ENCODE peak calls at places on chromosomes 4 and X, in nine cellular contexts. One of them, this sample, is unnamed.

GRCh38 chr4:110510955-110511544 is 35.1 kb downstream of the ENPEP start:
- DNase-seq in Calu3: no peak
- DNase-seq in nucleus accumbens: no peak
- DNase-seq in fibroblast of the aortic adventitia: peak
- DNase-seq in T-helper 2 cell: no peak
- DNase-seq in left kidney: peak
- DNase-seq in ACHN: peak
- DNase-seq in fibroblast of pulmonary artery: peak
- DNase-seq in mesenchymal stem cell: peak
- DNase-seq in this sample: peak

GRCh38 chr4:163395055-163395454 is 51.4 kb downstream of the NPY5R start:
- DNase-seq in fibroblast of the aortic adventitia: peak
- DNase-seq in fibroblast of pulmonary artery: peak
- DNase-seq in mesenchymal stem cell: peak
- DNase-seq in left kidney: no peak
- DNase-seq in ACHN: peak
- DNase-seq in Calu3: no peak
- DNase-seq in T-helper 2 cell: no peak
- DNase-seq in nucleus accumbens: no peak
- DNase-seq in this sample: no peak

GRCh38 chrX:23901805-23902204 is 5.9 kb downstream of the APOO start:
- DNase-seq in nucleus accumbens: peak
- DNase-seq in left kidney: peak
- DNase-seq in Calu3: peak
- DNase-seq in ACHN: peak
- DNase-seq in mesenchymal stem cell: peak
- DNase-seq in T-helper 2 cell: no peak
- DNase-seq in fibroblast of pulmonary artery: peak
- DNase-seq in fibroblast of the aortic adventitia: peak
- DNase-seq in this sample: peak

GRCh38 chr4:155392486-155393184 is 15.9 kb upstream of the MAP9 start:
- DNase-seq in T-helper 2 cell: no peak
- DNase-seq in left kidney: no peak
- DNase-seq in ACHN: peak
- DNase-seq in mesenchymal stem cell: peak
- DNase-seq in nucleus accumbens: no peak
- DNase-seq in fibroblast of the aortic adventitia: peak
- DNase-seq in Calu3: peak
- DNase-seq in fibroblast of pulmonary artery: peak
- DNase-seq in this sample: no peak

GRCh38 chr4:4334798-4335520 is 44.9 kb downstream of the ZBTB49 start:
- DNase-seq in fibroblast of the aortic adventitia: peak
- DNase-seq in T-helper 2 cell: peak
- DNase-seq in Calu3: peak
- DNase-seq in ACHN: peak
- DNase-seq in mesenchymal stem cell: peak
- DNase-seq in left kidney: peak
- DNase-seq in fibroblast of pulmonary artery: peak
- DNase-seq in nucleus accumbens: peak
- DNase-seq in this sample: peak

GRCh38 chr4:26238782-26239647 is 81.8 kb upstream of the RBPJ start:
- DNase-seq in ACHN: no peak
- DNase-seq in nucleus accumbens: peak
- DNase-seq in Calu3: no peak
- DNase-seq in fibroblast of pulmonary artery: peak
- DNase-seq in mesenchymal stem cell: peak
- DNase-seq in T-helper 2 cell: no peak
- DNase-seq in fibroblast of the aortic adventitia: peak
- DNase-seq in left kidney: peak
- DNase-seq in this sample: peak

GRCh38 chrX:150127216-150127615 is 188.9 kb upstream of the EOLA2 start:
- DNase-seq in nucleus accumbens: no peak
- DNase-seq in fibroblast of pulmonary artery: no peak
- DNase-seq in fibroblast of the aortic adventitia: no peak
- DNase-seq in left kidney: no peak
- DNase-seq in Calu3: no peak
- DNase-seq in mesenchymal stem cell: no peak
- DNase-seq in ACHN: no peak
- DNase-seq in T-helper 2 cell: no peak
- DNase-seq in this sample: no peak

GRCh38 chr4:54513231-54513630 is 144.5 kb upstream of the KIT start:
- DNase-seq in left kidney: no peak
- DNase-seq in fibroblast of the aortic adventitia: peak
- DNase-seq in nucleus accumbens: no peak
- DNase-seq in fibroblast of pulmonary artery: peak
- DNase-seq in T-helper 2 cell: no peak
- DNase-seq in mesenchymal stem cell: peak
- DNase-seq in ACHN: peak
- DNase-seq in Calu3: no peak
- DNase-seq in this sample: no peak

GRCh38 chr4:184355111-184355604 is 119.2 kb downstream of the IRF2 start:
- DNase-seq in nucleus accumbens: no peak
- DNase-seq in T-helper 2 cell: no peak
- DNase-seq in mesenchymal stem cell: peak
- DNase-seq in fibroblast of the aortic adventitia: peak
- DNase-seq in Calu3: peak
- DNase-seq in left kidney: peak
- DNase-seq in fibroblast of pulmonary artery: peak
- DNase-seq in ACHN: peak
- DNase-seq in this sample: no peak

GRCh38 chr4:139018501-139018900 is 2.9 kb downstream of the NOCT start:
- DNase-seq in T-helper 2 cell: no peak
- DNase-seq in Calu3: no peak
- DNase-seq in left kidney: no peak
- DNase-seq in ACHN: no peak
- DNase-seq in nucleus accumbens: no peak
- DNase-seq in fibroblast of pulmonary artery: no peak
- DNase-seq in fibroblast of the aortic adventitia: no peak
- DNase-seq in mesenchymal stem cell: no peak
- DNase-seq in this sample: no peak

GRCh38 chrX:40169193-40170086 is 71.7 kb upstream of the BCOR start:
- DNase-seq in T-helper 2 cell: peak
- DNase-seq in Calu3: peak
- DNase-seq in ACHN: peak
- DNase-seq in left kidney: peak
- DNase-seq in fibroblast of pulmonary artery: peak
- DNase-seq in nucleus accumbens: no peak
- DNase-seq in fibroblast of the aortic adventitia: no peak
- DNase-seq in mesenchymal stem cell: peak
- DNase-seq in this sample: no peak